ENCODE peak calls at places on chromosomes 11 and 22, in five cellular contexts. L, H, X, S and Y are unnamed samples.

GRCh38 chr11:1554981-1555712 is 16.9 kb downstream of the DUSP8 start:
- DNase-seq in L (no peak), H (peak; percentile 38), X (no peak), S (no peak), Y (no peak)

GRCh38 chr11:75350743-75351540 is 519 bp downstream of the ARRB1 start:
- DNase-seq in L (peak; percentile 64), H (peak; percentile 70), X (peak; percentile 46), S (no peak), Y (no peak)

GRCh38 chr11:47447906-47448305 is 1.0 kb downstream of the RAPSN start:
- DNase-seq in L (no peak), H (no peak), X (no peak), S (no peak), Y (no peak)

GRCh38 chr11:1761857-1762536 is 1.7 kb downstream of the CTSD start:
- DNase-seq in L (no peak), H (no peak), X (no peak), S (no peak), Y (no peak)

GRCh38 chr11:59556115-59556882 is 45.0 kb downstream of the OR4D9 start:
- DNase-seq in L (peak; percentile 89), H (peak; percentile 78), X (peak; percentile 93), S (peak; percentile 68), Y (peak; percentile 74)

GRCh38 chr11:9852465-9852864 is 188.6 kb downstream of the SWAP70 start:
- DNase-seq in L (peak; percentile 37), H (no peak), X (no peak), S (no peak), Y (no peak)

GRCh38 chr11:118010738-118011461 is 24.7 kb downstream of the IL10RA start:
- DNase-seq in L (no peak), H (no peak), X (no peak), S (no peak), Y (no peak)

GRCh38 chr11:128872094-128872493 is 5.0 kb upstream of the KCNJ1 start:
- DNase-seq in L (no peak), H (no peak), X (no peak), S (no peak), Y (no peak)

GRCh38 chr11:12687216-12687623 is 13.0 kb downstream of the TEAD1 start:
- DNase-seq in L (no peak), H (no peak), X (no peak), S (no peak), Y (no peak)

GRCh38 chr11:74683941-74684481 is 47.2 kb downstream of the CHRDL2 start:
- DNase-seq in L (no peak), H (no peak), X (peak; percentile 71), S (no peak), Y (no peak)

GRCh38 chr11:126655807-126656128 is 300.3 kb downstream of the ST3GAL4 start:
- DNase-seq in L (no peak), H (no peak), X (peak; percentile 41), S (no peak), Y (no peak)

GRCh38 chr22:19862616-19863246 is 8.1 kb upstream of the GNB1L start:
- DNase-seq in L (no peak), H (no peak), X (no peak), S (no peak), Y (no peak)

GRCh38 chr11:114149689-114150407 is 90.3 kb downstream of the ZBTB16 start:
- DNase-seq in L (peak; percentile 54), H (no peak), X (no peak), S (no peak), Y (no peak)

GRCh38 chr22:44870021-44870420 is 117.6 kb downstream of the ARHGAP8 start:
- DNase-seq in L (no peak), H (peak; percentile 66), X (peak; percentile 49), S (no peak), Y (peak; percentile 11)

GRCh38 chr22:46027219-46028068 is 50.5 kb upstream of the WNT7B start:
- DNase-seq in L (no peak), H (no peak), X (no peak), S (no peak), Y (no peak)

GRCh38 chr11:61472282-61472681 is 36.3 kb upstream of the LRRC10B start:
- DNase-seq in L (no peak), H (no peak), X (peak; percentile 10), S (no peak), Y (no peak)

GRCh38 chr22:41650229-41650628 is 29.1 kb downstream of the XRCC6 start:
- DNase-seq in L (no peak), H (no peak), X (no peak), S (no peak), Y (no peak)

GRCh38 chr11:99098751-99099150 is 78.0 kb downstream of the CNTN5 start:
- DNase-seq in L (no peak), H (no peak), X (no peak), S (no peak), Y (no peak)

GRCh38 chr11:35359321-35360058 is 59.9 kb downstream of the SLC1A2 start:
- DNase-seq in L (no peak), H (no peak), X (no peak), S (no peak), Y (no peak)

GRCh38 chr22:32951807-32952153 is 106.4 kb downstream of the SYN3 start:
- DNase-seq in L (no peak), H (no peak), X (no peak), S (no peak), Y (no peak)

GRCh38 chr11:17439316-17439782 is 37.3 kb downstream of the ABCC8 start:
- DNase-seq in L (no peak), H (peak; percentile 38), X (no peak), S (no peak), Y (no peak)

GRCh38 chr11:69491071-69492031 is 9.9 kb downstream of the LINC01488 start:
- DNase-seq in L (no peak), H (no peak), X (no peak), S (no peak), Y (no peak)

GRCh38 chr22:32905400-32905799 is 103.9 kb downstream of the TIMP3 start:
- DNase-seq in L (no peak), H (no peak), X (no peak), S (no peak), Y (no peak)

GRCh38 chr11:113242060-113242459 is 72.3 kb upstream of the TTC12 start:
- DNase-seq in L (no peak), H (no peak), X (no peak), S (no peak), Y (no peak)

GRCh38 chr11:62146476-62147200 is 22.8 kb downstream of the INCENP start:
- DNase-seq in L (no peak), H (peak; percentile 17), X (no peak), S (no peak), Y (no peak)

GRCh38 chr11:6476571-6476970 is 2.8 kb upstream of the TRIM3 start:
- DNase-seq in L (no peak), H (peak; percentile 55), X (no peak), S (no peak), Y (no peak)

GRCh38 chr22:42863349-42863911 is 6.4 kb upstream of the ARFGAP3 start:
- DNase-seq in L (peak; percentile 80), H (no peak), X (peak; percentile 88), S (no peak), Y (no peak)

GRCh38 chr11:111361082-111361801 is 17.8 kb downstream of the POU2AF1 start:
- DNase-seq in L (no peak), H (no peak), X (no peak), S (no peak), Y (no peak)

GRCh38 chr11:111363985-111364384 is 15.1 kb downstream of the POU2AF1 start:
- DNase-seq in L (no peak), H (no peak), X (no peak), S (no peak), Y (no peak)

GRCh38 chr11:111361874-111362273 is 17.2 kb downstream of the POU2AF1 start:
- DNase-seq in L (no peak), H (no peak), X (no peak), S (no peak), Y (no peak)

GRCh38 chr11:111364503-111364902 is 14.6 kb downstream of the POU2AF1 start:
- DNase-seq in L (no peak), H (no peak), X (no peak), S (no peak), Y (no peak)

DNA sequence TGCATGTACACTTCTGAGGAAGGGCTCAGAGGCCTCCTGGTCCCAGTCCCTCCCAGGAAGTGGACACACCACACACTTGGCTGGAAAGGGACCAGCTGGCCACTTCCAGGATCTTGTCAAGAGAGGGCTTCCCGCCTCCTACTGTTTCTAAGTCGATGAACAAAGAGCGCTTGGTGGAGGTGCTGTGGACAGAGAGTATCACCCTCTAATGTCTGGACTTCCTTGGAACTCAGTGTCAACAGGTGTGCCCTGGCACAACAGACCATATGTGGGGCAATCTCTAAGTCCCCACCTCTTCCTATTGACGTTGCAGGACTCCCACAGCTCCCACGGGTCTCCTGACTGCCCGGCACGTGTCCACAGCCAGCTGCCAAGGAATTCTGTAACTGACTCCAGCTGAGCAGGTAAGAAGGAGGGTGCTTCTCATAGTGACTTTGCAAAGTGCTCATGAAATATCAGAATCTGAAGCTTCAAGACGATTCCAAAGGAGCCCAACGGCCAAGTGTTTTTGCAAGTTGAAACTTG is 16.1 kb downstream of the POU2AF1 start:
- DNase-seq in L (no peak), H (no peak), X (no peak), S (no peak), Y (no peak)
- H2AK5ac ChIP-seq in L (no peak overlapping the region), H (no peak overlapping the region), X (no peak overlapping the region), S (no peak overlapping the region), Y (no peak overlapping the region)

GRCh38 chr22:23520875-23521441 is 59.1 kb downstream of the IGLL1 start:
- DNase-seq in L (peak; percentile 86), H (no peak), X (peak; percentile 29), S (no peak), Y (peak; percentile 36)
- H2BK15ac ChIP-seq in L (peak overlapping the region; percentile 96), H (no peak overlapping the region), X (peak overlapping the region; percentile 20), S (no peak overlapping the region), Y (peak overlapping the region; percentile 87)

GRCh38 chr11:116460156-116460965 is 312.4 kb downstream of the BUD13 start:
- DNase-seq in L (no peak), H (no peak), X (no peak), S (no peak), Y (no peak)

GRCh38 chr11:116461789-116462188 is 311.0 kb downstream of the BUD13 start:
- DNase-seq in L (no peak), H (peak; percentile 62), X (no peak), S (no peak), Y (no peak)

GRCh38 chr11:116459233-116459632 is 313.6 kb downstream of the BUD13 start:
- DNase-seq in L (no peak), H (no peak), X (no peak), S (no peak), Y (no peak)

GRCh38 chr11:116458546-116458945 is 314.2 kb downstream of the BUD13 start:
- DNase-seq in L (no peak), H (no peak), X (no peak), S (no peak), Y (no peak)

GRCh38 chr11:116459644-116460043 is 313.1 kb downstream of the BUD13 start:
- DNase-seq in L (no peak), H (no peak), X (no peak), S (no peak), Y (no peak)
- H4K91ac ChIP-seq in L (no peak overlapping the region), H (no peak overlapping the region), X (no peak overlapping the region), S (no peak overlapping the region), Y (no peak overlapping the region)

GRCh38 chr22:30421695-30422480 is 3.7 kb upstream of the MTFP1 start:
- DNase-seq in L (peak; percentile 44), H (no peak), X (no peak), S (no peak), Y (no peak)

GRCh38 chr22:30422481-30423295 is 2.9 kb upstream of the MTFP1 start:
- DNase-seq in L (peak; percentile 97), H (peak; percentile 76), X (peak; percentile 95), S (peak; percentile 60), Y (peak; percentile 56)

GRCh38 chr22:30423959-30424380 is 1.6 kb upstream of the MTFP1 start:
- DNase-seq in L (peak; percentile 100), H (peak; percentile 99), X (peak; percentile 100), S (peak; percentile 99), Y (peak; percentile 99)

GRCh38 chr22:30424471-30425326 is 869 bp upstream of the MTFP1 start:
- DNase-seq in L (no peak), H (peak; percentile 48), X (peak; percentile 28), S (no peak), Y (no peak)

GRCh38 chr22:30423296-30423958 is 2.1 kb upstream of the MTFP1 start:
- DNase-seq in L (no peak), H (no peak), X (no peak), S (no peak), Y (no peak)
- H2AK5ac ChIP-seq in L (peak overlapping the region; percentile 40), H (no peak overlapping the region), X (peak overlapping the region; percentile 94), S (no peak overlapping the region), Y (peak overlapping the region; percentile 86)